ENCODE peak calls at places on chromosomes 13 and 19, in nine cellular contexts. M is psoas muscle; F is stimulated activated CD4-positive, alpha-beta T cell treated with anti-CD3 and anti-CD28 coated beads, Interleukin-12 subunit alpha, Interleukin-12 subunit beta, amount 100 ng/mL, for 48 hours; H is NCI-H187; O is T-helper 2 cell; I is A172; N is Peyer's patch; B is Right ventricle myocardium inferior; E is nephron progenitor cell. S is an unnamed sample.

GRCh38 chr19:4730740-4731171 is 7.1 kb upstream of the DPP9 start:
- DNase-seq in M (no peak), F (peak), I (no peak), N (peak), E (peak), B (peak), O (peak), H (no peak), S (no peak)

GRCh38 chr13:101065314-101065713 is 351.0 kb downstream of the NALCN start:
- DNase-seq in N (no peak), B (no peak), M (no peak), F (no peak), I (peak), H (no peak), E (no peak), O (no peak), S (no peak)

GRCh38 chr13:26679945-26680516 is 80.6 kb downstream of the GPR12 start:
- DNase-seq in F (no peak), H (no peak), O (no peak), E (peak), N (no peak), I (peak), M (no peak), B (no peak), S (no peak)

GRCh38 chr13:112244061-112244460 is 132.1 kb upstream of the SPACA7 start:
- DNase-seq in O (no peak), E (no peak), H (no peak), F (no peak), B (no peak), M (no peak), N (no peak), I (no peak), S (no peak)

GRCh38 chr13:84994582-84994981 is 804.6 kb downstream of the SLITRK6 start:
- DNase-seq in B (no peak), N (no peak), H (no peak), O (no peak), E (no peak), F (no peak), M (no peak), I (no peak), S (no peak)

GRCh38 chr19:14496849-14497346 is 971 bp upstream of the GIPC1 start:
- DNase-seq in M (no peak), E (no peak), O (no peak), N (no peak), F (no peak), H (no peak), B (no peak), I (no peak), S (no peak)

GRCh38 chr13:95020298-95020987 is 280.8 kb downstream of the ABCC4 start:
- DNase-seq in I (peak), E (no peak), M (no peak), H (no peak), F (no peak), O (no peak), N (no peak), B (no peak), S (no peak)

GRCh38 chr13:89361909-89362308 is 1690.7 kb downstream of the SLITRK5 start:
- DNase-seq in M (no peak), N (no peak), E (no peak), I (no peak), B (no peak), O (no peak), F (no peak), H (no peak), S (no peak)

S was measured in nucleus accumbens.